ENCODE peak calls at places on chromosomes 11 and 22, in six cellular contexts. C, X, U, S, Z and I are unnamed samples.

GRCh38 chr11:27472398-27473016 is at the start of gene LGR4:
- DNase-seq in C (no peak), X (peak), U (peak), S (peak), Z (peak), I (peak)

GRCh38 chr11:62921573-62922188 is 518 bp upstream of the CHRM1 start:
- DNase-seq in C (peak), X (peak), U (no peak), S (no peak), Z (no peak), I (no peak)

GRCh38 chr11:73206751-73207280 is 11.3 kb upstream of the P2RY2 start:
- DNase-seq in C (no peak), X (no peak), U (no peak), S (no peak), Z (no peak), I (no peak)

GRCh38 chr11:61069427-61069826 is 32.9 kb upstream of the CD5 start:
- DNase-seq in C (no peak), X (no peak), U (no peak), S (peak), Z (no peak), I (no peak)

GRCh38 chr22:50244420-50245213 is at the start of gene TUBGCP6:
- DNase-seq in C (no peak), X (peak), U (peak), S (peak), Z (peak), I (peak)

GRCh38 chr11:102361100-102362021 is 14.3 kb downstream of the BIRC2 start:
- DNase-seq in C (no peak), X (no peak), U (no peak), S (no peak), Z (no peak), I (no peak)

GRCh38 chr11:130728185-130729160 is 187.8 kb downstream of the SNX19 start:
- DNase-seq in C (no peak), X (no peak), U (no peak), S (no peak), Z (no peak), I (no peak)

GRCh38 chr11:121741954-121742361 is 289.2 kb upstream of the SORL1-AS1 start:
- DNase-seq in C (no peak), X (peak), U (no peak), S (no peak), Z (peak), I (no peak)

GRCh38 chr22:40385041-40385782 is 14.8 kb downstream of the SGSM3 start:
- DNase-seq in C (no peak), X (no peak), U (no peak), S (no peak), Z (no peak), I (no peak)

GRCh38 chr11:124307093-124307492 is 6.7 kb downstream of the OR8D1 start:
- DNase-seq in C (no peak), X (no peak), U (no peak), S (no peak), Z (no peak), I (no peak)

GRCh38 chr11:46106530-46107407 is 14.5 kb downstream of the PHF21A start:
- DNase-seq in C (peak), X (peak), U (no peak), S (no peak), Z (no peak), I (no peak)

GRCh38 chr11:75421035-75421602 is 11.9 kb downstream of the KLHL35 start:
- DNase-seq in C (no peak), X (no peak), U (no peak), S (no peak), Z (no peak), I (no peak)

GRCh38 chr11:13010737-13011342 is 1.7 kb downstream of the RASSF10 start:
- DNase-seq in C (no peak), X (no peak), U (peak), S (no peak), Z (no peak), I (peak)

GRCh38 chr22:24087071-24087795 is 76.1 kb downstream of the CABIN1 start:
- DNase-seq in C (no peak), X (no peak), U (no peak), S (no peak), Z (peak), I (no peak)

GRCh38 chr11:47538741-47539575 is 14.0 kb downstream of the CELF1 start:
- DNase-seq in C (no peak), X (no peak), U (no peak), S (no peak), Z (no peak), I (peak)

GRCh38 chr11:19368726-19369364 is 128.1 kb upstream of the E2F8 start:
- DNase-seq in C (no peak), X (no peak), U (no peak), S (no peak), Z (no peak), I (no peak)

GRCh38 chr11:6692128-6692527 is 9.0 kb upstream of the MRPL17 start:
- DNase-seq in C (no peak), X (no peak), U (no peak), S (no peak), Z (no peak), I (no peak)

GRCh38 chr11:74397531-74398243 is 546 bp downstream of the PGM2L1 start:
- DNase-seq in C (no peak), X (peak), U (no peak), S (no peak), Z (no peak), I (peak)

GRCh38 chr11:70298243-70298915 is 27.9 kb downstream of the PPFIA1 start:
- DNase-seq in C (no peak), X (no peak), U (no peak), S (no peak), Z (no peak), I (no peak)

GRCh38 chr11:116148056-116148455 is 624.7 kb downstream of the BUD13 start:
- DNase-seq in C (no peak), X (no peak), U (no peak), S (no peak), Z (no peak), I (no peak)

GRCh38 chr11:62678770-62679696 is at the start of gene UBXN1:
- DNase-seq in C (peak), X (peak), U (peak), S (peak), Z (peak), I (peak)

GRCh38 chr22:26565181-26565580 is 24.8 kb downstream of the TPST2 start:
- DNase-seq in C (no peak), X (no peak), U (no peak), S (no peak), Z (no peak), I (no peak)

GRCh38 chr11:117820071-117820470 is 4.5 kb downstream of the FXYD2 start:
- DNase-seq in C (no peak), X (no peak), U (no peak), S (no peak), Z (no peak), I (no peak)

GRCh38 chr11:4453118-4453517 is 4.0 kb downstream of the OR52K2 start:
- DNase-seq in C (no peak), X (peak), U (no peak), S (no peak), Z (no peak), I (no peak)